ENCODE peak calls at places on chromosomes 13 and 19, in five cellular contexts. D, C, U, S and A are unnamed samples.

GRCh38 chr13:106275441-106276032 is 259.9 kb downstream of the EFNB2 start:
- DNase-seq in C (no peak), D (no peak), S (no peak), U (no peak), A (no peak)

GRCh38 chr19:56538761-56539263 is at the start of gene ZFP28:
- DNase-seq in S (no peak), D (peak), U (peak), C (no peak), A (peak)

GRCh38 chr13:20408181-20408580 is 117.5 kb downstream of the CRYL1 start:
- DNase-seq in U (no peak), D (no peak), C (no peak), S (no peak), A (no peak)

GRCh38 chr19:49712397-49712859 is 21.5 kb downstream of the CPT1C start:
- DNase-seq in S (no peak), C (peak), U (no peak), D (no peak), A (peak)

GRCh38 chr13:43698743-43699142 is 88.0 kb downstream of the ENOX1 start:
- DNase-seq in U (no peak), C (no peak), S (peak), D (no peak), A (no peak)

GRCh38 chr13:48842316-48842715 is 133.4 kb upstream of the FNDC3A start:
- DNase-seq in S (no peak), C (no peak), U (no peak), D (no peak), A (no peak)

GRCh38 chr19:53621885-53622710 is 9.7 kb upstream of the DPRX start:
- DNase-seq in U (no peak), S (no peak), C (no peak), D (no peak), A (no peak)

GRCh38 chr19:30371960-30372824 is at the start of gene ZNF536:
- DNase-seq in U (no peak), D (no peak), C (no peak), S (no peak), A (no peak)

GRCh38 chr19:48390188-48391099 is 907 bp downstream of the KDELR1 start:
- DNase-seq in C (no peak), S (no peak), U (peak), D (peak), A (peak)

GRCh38 chr13:99206873-99207272 is 6.2 kb downstream of the UBAC2 start:
- DNase-seq in U (no peak), S (no peak), C (no peak), D (no peak), A (no peak)

GRCh38 chr13:99265162-99265822 is 7.1 kb upstream of the GPR18 start:
- DNase-seq in U (no peak), C (no peak), S (no peak), D (no peak), A (no peak)

GRCh38 chr13:50141660-50142010 is 126.4 kb downstream of the KCNRG start:
- DNase-seq in D (no peak), S (no peak), U (no peak), C (no peak), A (no peak)

GRCh38 chr13:28161370-28161769 is 23.0 kb downstream of the PAN3 start:
- DNase-seq in S (no peak), D (no peak), U (no peak), C (no peak), A (no peak)

GRCh38 chr13:113304121-113304520 is 7.1 kb downstream of the LAMP1 start:
- DNase-seq in U (no peak), S (no peak), C (no peak), D (no peak), A (no peak)

GRCh38 chr13:33543631-33544030 is 258.1 kb upstream of the STARD13 start:
- DNase-seq in S (no peak), C (no peak), U (no peak), D (no peak), A (no peak)

GRCh38 chr13:80157261-80157942 is 183.5 kb downstream of the SPRY2 start:
- DNase-seq in C (no peak), S (no peak), D (no peak), U (no peak), A (no peak)

GRCh38 chr19:42254083-42254849 is 662 bp downstream of the ERF start:
- DNase-seq in D (peak), C (peak), U (peak), S (no peak), A (peak)

GRCh38 chr13:70703755-70704154 is 595.5 kb upstream of the KLHL1 start:
- DNase-seq in D (no peak), C (no peak), S (no peak), U (no peak), A (no peak)

GRCh38 chr19:32877977-32878745 is 8.6 kb upstream of the SLC7A9 start:
- DNase-seq in U (no peak), C (no peak), S (no peak), D (no peak), A (no peak)

GRCh38 chr13:94192576-94192975 is 286.9 kb downstream of the DCT start:
- DNase-seq in D (no peak), U (no peak), S (no peak), C (no peak), A (peak)

GRCh38 chr13:34772881-34773280 is 169.2 kb upstream of the NBEA start:
- DNase-seq in S (no peak), D (no peak), C (no peak), U (no peak), A (no peak)
- TF ChIP-seq CTCF in S (no peak), D (no peak), C (no peak), U (no peak), A (no peak)

GRCh38 chr13:59846845-59847620 is 316.7 kb downstream of the DIAPH3 start:
- DNase-seq in S (no peak), C (no peak), D (no peak), U (no peak), A (no peak)
- TF ChIP-seq CTCF in S (no peak), C (no peak), D (no peak), U (no peak), A (no peak)

GRCh38 chr19:6271721-6272410 is 7.9 kb downstream of the MLLT1 start:
- DNase-seq in S (no peak), C (no peak), U (peak), D (no peak), A (no peak)

GRCh38 chr19:6270076-6270745 is 9.6 kb downstream of the MLLT1 start:
- DNase-seq in C (no peak), S (no peak), U (no peak), D (no peak), A (no peak)

GRCh38 chr19:6272411-6272791 is 7.4 kb downstream of the MLLT1 start:
- DNase-seq in S (no peak), D (no peak), U (no peak), C (no peak), A (no peak)

GRCh38 chr19:6270822-6271221 is 9.0 kb downstream of the MLLT1 start:
- DNase-seq in D (no peak), C (no peak), S (no peak), U (no peak), A (no peak)

DNA sequence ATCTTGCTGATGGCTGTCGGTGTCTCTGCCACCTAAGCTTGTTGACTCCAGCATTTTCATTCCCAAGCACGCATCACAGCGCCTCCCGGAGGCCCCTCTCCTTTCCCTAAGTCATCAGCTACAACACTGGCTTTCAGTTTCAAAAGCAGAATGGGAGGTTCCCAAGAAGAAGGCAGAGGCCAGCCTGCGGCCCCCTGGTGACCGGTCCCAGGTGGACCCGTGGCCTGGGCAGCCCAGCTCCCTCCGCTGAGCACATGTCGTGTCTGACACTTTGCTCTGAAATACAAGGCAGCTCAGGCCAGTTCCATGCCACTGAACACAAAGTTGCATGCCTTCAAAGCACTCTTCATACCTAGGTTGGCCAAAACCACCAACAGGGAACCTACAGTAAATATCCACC is 8.5 kb downstream of the MLLT1 start:
- DNase-seq in S (no peak), U (no peak), D (no peak), C (no peak), A (no peak)
- TF ChIP-seq CTCF in S (peak), U (no peak), D (no peak), C (no peak), A (no peak)

GRCh38 chr19:19064811-19065745 is 1.3 kb downstream of the SLC25A42 start:
- DNase-seq in S (no peak), D (peak), C (no peak), U (no peak), A (peak)

GRCh38 chr19:19063183-19064097 is at the start of gene SLC25A42:
- DNase-seq in U (peak), C (peak), D (peak), S (peak), A (peak)

GRCh38 chr19:19062454-19063182 is 1.2 kb upstream of the SLC25A42 start:
- DNase-seq in U (no peak), D (no peak), C (peak), S (peak), A (no peak)

GRCh38 chr19:19061491-19061890 is 2.3 kb upstream of the SLC25A42 start:
- DNase-seq in U (no peak), S (no peak), D (no peak), C (no peak), A (no peak)

GRCh38 chr19:19064098-19064722 is 416 bp downstream of the SLC25A42 start:
- DNase-seq in S (no peak), U (peak), C (peak), D (peak), A (no peak)
- TF ChIP-seq CTCF in S (peak), U (peak), C (no peak), D (no peak), A (peak)

GRCh38 chr19:10565028-10565566 is 713 bp downstream of the KRI1 start:
- DNase-seq in S (no peak), C (peak), U (peak), D (no peak), A (no peak)
- TF ChIP-seq CTCF in S (peak), C (no peak), U (no peak), D (no peak), A (no peak)

GRCh38 chr19:40533508-40533907 is 43.2 kb upstream of the SHKBP1 start:
- DNase-seq in C (peak), D (no peak), S (no peak), U (no peak), A (no peak)
- TF ChIP-seq CTCF in C (peak), D (no peak), S (peak), U (no peak), A (no peak)

DNA sequence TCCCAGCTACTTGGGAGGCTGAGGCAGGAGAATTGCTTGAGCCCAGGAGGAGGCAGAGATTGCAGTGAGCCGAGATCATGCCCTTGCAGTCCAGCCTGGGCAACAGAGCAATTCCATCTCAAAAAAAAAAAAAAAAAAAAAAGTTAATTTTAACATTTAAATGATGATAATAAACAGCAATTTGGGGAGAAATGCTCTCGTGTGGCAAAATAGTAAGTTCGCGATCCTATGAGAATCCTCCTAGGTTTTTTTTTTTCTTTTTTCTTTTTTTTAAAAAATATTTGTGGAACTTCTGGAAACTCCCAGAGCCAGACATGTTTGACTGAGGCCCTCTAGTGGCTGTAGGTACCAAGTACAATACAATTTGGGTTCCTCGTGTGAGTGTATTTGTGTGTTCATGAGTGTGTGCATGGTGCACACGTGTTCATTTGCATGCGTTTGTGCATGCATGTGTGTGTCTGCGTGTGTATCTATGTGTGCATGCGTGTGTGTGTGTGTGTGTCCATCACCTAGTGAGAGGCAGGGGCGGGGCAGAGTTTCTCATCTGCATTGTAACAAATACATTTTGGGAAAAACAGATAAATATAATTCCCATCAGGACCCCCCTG is 31.2 kb downstream of the TMPRSS9 start:
- DNase-seq in S (peak), C (peak), D (no peak), U (peak), A (no peak)
- TF ChIP-seq CTCF in S (peak), C (peak), D (peak), U (peak), A (peak)

GRCh38 chr19:46297700-46298476 is 1.0 kb downstream of the HIF3A start:
- DNase-seq in U (no peak), C (no peak), S (no peak), D (no peak), A (no peak)
- TF ChIP-seq CTCF in U (no peak), C (no peak), S (no peak), D (no peak), A (no peak)